ENCODE peak calls at places on chromosomes 3 and 15, in nine cellular contexts. Q is IMR-90, K is fibroblast of lung, Z is WTC11, F is AG09309, W is thyroid gland, T is ovary, M is mesothelial cell of epicardium, G is OCI-LY7. E is an unnamed sample.

GRCh38 chr15:54273928-54274327 is 295.7 kb downstream of the UNC13C start:
- DNase-seq in K (no peak), Z (peak), T (no peak), F (no peak), M (no peak), G (peak), W (no peak), Q (no peak), E (no peak)

GRCh38 chr3:127697531-127698240 is 24.9 kb downstream of the ABTB1 start:
- DNase-seq in T (peak), Q (peak), Z (peak), F (no peak), G (peak), M (no peak), K (peak), W (peak), E (peak)

GRCh38 chr3:61250784-61251173 is 473 bp downstream of the FHIT start:
- DNase-seq in K (peak), G (peak), F (no peak), M (no peak), Z (peak), Q (no peak), T (peak), W (peak), E (peak)

GRCh38 chr3:49533786-49534519 is 20.3 kb upstream of the BSN start:
- DNase-seq in Q (no peak), F (no peak), K (no peak), T (peak), Z (no peak), W (no peak), M (no peak), G (no peak), E (no peak)

GRCh38 chr3:142724682-142725351 is 983 bp downstream of the TRPC1 start:
- DNase-seq in Q (peak), K (no peak), F (no peak), M (peak), G (no peak), Z (peak), W (peak), T (peak), E (no peak)

GRCh38 chr3:181210275-181210674 is 220.7 kb upstream of the DNAJC19 start:
- DNase-seq in K (peak), Z (no peak), W (no peak), G (peak), F (no peak), T (no peak), Q (peak), M (no peak), E (no peak)

GRCh38 chr15:38072507-38073277 is 138.3 kb downstream of the TMCO5A start:
- DNase-seq in W (peak), Q (peak), M (peak), F (no peak), K (peak), G (peak), Z (peak), T (peak), E (peak)

GRCh38 chr3:153925826-153926514 is 195.2 kb upstream of the ARHGEF26 start:
- DNase-seq in Z (no peak), T (no peak), W (no peak), G (no peak), M (no peak), F (no peak), K (peak), Q (no peak), E (no peak)

GRCh38 chr15:78629716-78630065 is 8.9 kb upstream of the CHRNA3 start:
- DNase-seq in Z (no peak), M (no peak), Q (no peak), K (no peak), F (no peak), T (no peak), G (no peak), W (no peak), E (no peak)

GRCh38 chr15:78629031-78629715 is 8.4 kb upstream of the CHRNA3 start:
- DNase-seq in G (no peak), Q (no peak), F (no peak), K (no peak), T (no peak), M (no peak), Z (no peak), W (no peak), E (no peak)

GRCh38 chr15:78626611-78627010 is 5.8 kb upstream of the CHRNA3 start:
- DNase-seq in M (no peak), G (no peak), T (no peak), F (no peak), Z (no peak), Q (no peak), K (no peak), W (no peak), E (no peak)

GRCh38 chr15:78625621-78626280 is 5.0 kb upstream of the CHRNA3 start:
- DNase-seq in W (peak), Z (no peak), F (no peak), M (no peak), T (no peak), K (no peak), Q (no peak), G (peak), E (no peak)

DNA sequence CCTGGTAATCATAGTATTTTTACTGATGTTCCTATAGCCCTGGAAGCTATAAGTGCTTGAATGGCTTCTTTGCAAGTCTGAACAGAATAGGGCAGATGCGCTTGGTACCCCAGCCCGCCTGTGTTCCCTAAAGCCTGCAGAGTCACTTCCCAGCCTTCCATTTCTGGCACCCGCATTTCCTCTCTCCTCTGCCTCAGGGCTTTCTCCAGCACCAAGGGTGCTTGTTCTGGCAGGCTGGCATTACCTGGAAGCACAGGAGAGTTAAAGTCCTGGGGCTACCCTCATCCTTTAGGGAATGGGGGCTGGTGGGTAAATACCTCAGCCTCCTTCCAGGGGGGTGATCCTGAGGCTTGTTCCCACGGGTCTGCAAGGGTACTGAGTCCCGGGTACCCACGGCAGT is 7.4 kb upstream of the CHRNA3 start:
- DNase-seq in M (no peak), Z (no peak), K (no peak), Q (no peak), W (no peak), T (no peak), F (no peak), G (no peak), E (no peak)
- TF ChIP-seq CTCF in M (no peak), Z (no peak), K (no peak), Q (no peak), W (no peak), T (no peak), F (no peak), G (no peak), E (no peak)

GRCh38 chr15:66707310-66708160 is 5.5 kb downstream of the SMAD6 start:
- DNase-seq in W (peak), G (no peak), Z (peak), Q (peak), M (peak), T (peak), F (no peak), K (peak), E (no peak)

GRCh38 chr15:66705277-66705927 is 3.4 kb downstream of the SMAD6 start:
- DNase-seq in W (no peak), K (no peak), Q (no peak), T (no peak), M (no peak), G (no peak), Z (no peak), F (no peak), E (no peak)

GRCh38 chr15:66706840-66707239 is 4.8 kb downstream of the SMAD6 start:
- DNase-seq in G (no peak), W (no peak), T (no peak), Z (no peak), F (no peak), M (no peak), K (no peak), Q (no peak), E (no peak)

GRCh38 chr15:66704783-66705113 is 2.7 kb downstream of the SMAD6 start:
- DNase-seq in Z (no peak), T (no peak), F (no peak), W (peak), G (no peak), Q (no peak), K (no peak), M (no peak), E (no peak)

DNA sequence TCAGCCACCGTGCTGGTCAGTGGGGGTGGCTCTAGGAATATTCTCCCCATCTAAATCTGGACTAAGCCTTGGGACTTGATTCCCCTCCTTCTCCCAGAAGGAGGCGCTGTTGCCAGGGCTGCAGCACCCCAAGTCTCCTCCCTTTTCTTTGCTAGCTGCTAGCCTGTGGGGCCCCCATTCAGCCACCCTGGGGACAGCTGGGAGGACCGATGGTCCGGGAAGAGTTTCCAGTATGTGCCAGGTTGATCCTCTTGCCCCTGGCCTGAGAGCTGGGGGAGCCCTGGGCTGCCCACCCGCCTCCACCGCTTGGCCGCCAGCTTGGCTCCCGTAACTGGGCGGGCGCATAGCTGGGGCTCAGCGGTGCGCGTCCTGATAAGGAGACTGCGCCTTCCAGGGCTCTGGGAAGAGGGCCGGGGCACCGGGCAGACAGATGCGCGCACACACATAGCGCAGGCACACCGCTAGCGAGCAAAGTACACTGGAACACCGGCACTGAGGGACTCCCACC is 4.2 kb downstream of the SMAD6 start:
- DNase-seq in Q (peak), F (no peak), M (no peak), G (no peak), T (no peak), Z (peak), K (peak), W (peak), E (no peak)
- TF ChIP-seq CTCF in Q (peak), F (peak), M (peak), G (peak), T (peak), Z (peak), K (peak), W (peak), E (peak)

GRCh38 chr15:41603941-41604660 is 45.1 kb downstream of the TYRO3 start:
- DNase-seq in W (peak), F (peak), Q (peak), G (peak), K (peak), T (peak), Z (peak), M (peak), E (peak)
- TF ChIP-seq CTCF in W (peak), F (peak), Q (peak), G (peak), K (peak), T (peak), Z (peak), M (peak), E (peak)

GRCh38 chr15:80953953-80954778 is 35.5 kb downstream of the MESD start:
- DNase-seq in G (no peak), Z (no peak), M (no peak), W (no peak), K (no peak), T (no peak), F (no peak), Q (peak), E (no peak)
- TF ChIP-seq CTCF in G (no peak), Z (no peak), M (no peak), W (no peak), K (no peak), T (no peak), F (no peak), Q (no peak), E (no peak)

DNA sequence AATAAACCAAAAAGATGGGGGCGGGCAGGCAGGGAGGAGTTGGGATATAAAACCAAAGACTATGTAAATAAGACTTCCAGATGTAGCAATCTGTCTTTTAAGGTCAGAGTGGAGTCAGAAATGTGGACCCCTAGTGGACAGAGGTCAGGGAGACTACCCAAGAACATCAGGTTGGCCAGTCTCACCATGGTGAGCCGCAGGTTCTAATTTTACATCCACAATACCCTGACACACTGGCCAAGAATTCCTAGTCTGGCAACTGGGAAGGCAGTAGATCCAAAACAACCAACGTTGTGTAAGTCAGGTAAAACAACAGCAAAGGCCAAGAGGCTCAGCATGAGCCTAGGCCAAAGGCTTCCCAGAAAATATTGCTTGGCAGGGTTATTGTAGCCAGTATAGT is 203.4 kb downstream of the FOXP1 start:
- DNase-seq in Q (peak), M (no peak), G (no peak), K (no peak), T (no peak), F (no peak), Z (no peak), W (no peak), E (no peak)
- TF ChIP-seq CTCF in Q (no peak), M (no peak), G (peak), K (no peak), T (no peak), F (no peak), Z (no peak), W (no peak), E (peak)

DNA sequence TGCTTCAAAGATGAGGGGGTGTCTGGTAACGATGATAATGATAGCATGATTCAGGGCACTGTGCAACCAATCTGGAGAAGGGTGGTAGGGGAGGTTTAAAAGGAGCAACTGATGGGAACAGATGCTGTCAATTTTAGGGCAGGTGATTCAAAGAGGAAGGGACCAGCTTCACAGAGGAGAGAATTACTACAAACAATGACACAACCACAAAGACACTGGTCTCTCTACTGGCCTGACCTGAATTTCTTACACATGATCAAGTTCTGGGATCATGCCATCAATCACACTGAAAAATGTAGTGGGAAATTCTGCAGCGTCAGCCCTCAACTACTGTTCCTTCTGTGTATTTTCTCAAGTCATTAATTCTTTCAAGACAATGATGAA is 2.6 kb upstream of the CDV3 start:
- DNase-seq in Z (no peak), W (peak), K (no peak), G (no peak), T (no peak), Q (peak), F (no peak), M (no peak), E (no peak)
- TF ChIP-seq CTCF in Z (no peak), W (no peak), K (no peak), G (no peak), T (no peak), Q (no peak), F (no peak), M (no peak), E (no peak)

DNA sequence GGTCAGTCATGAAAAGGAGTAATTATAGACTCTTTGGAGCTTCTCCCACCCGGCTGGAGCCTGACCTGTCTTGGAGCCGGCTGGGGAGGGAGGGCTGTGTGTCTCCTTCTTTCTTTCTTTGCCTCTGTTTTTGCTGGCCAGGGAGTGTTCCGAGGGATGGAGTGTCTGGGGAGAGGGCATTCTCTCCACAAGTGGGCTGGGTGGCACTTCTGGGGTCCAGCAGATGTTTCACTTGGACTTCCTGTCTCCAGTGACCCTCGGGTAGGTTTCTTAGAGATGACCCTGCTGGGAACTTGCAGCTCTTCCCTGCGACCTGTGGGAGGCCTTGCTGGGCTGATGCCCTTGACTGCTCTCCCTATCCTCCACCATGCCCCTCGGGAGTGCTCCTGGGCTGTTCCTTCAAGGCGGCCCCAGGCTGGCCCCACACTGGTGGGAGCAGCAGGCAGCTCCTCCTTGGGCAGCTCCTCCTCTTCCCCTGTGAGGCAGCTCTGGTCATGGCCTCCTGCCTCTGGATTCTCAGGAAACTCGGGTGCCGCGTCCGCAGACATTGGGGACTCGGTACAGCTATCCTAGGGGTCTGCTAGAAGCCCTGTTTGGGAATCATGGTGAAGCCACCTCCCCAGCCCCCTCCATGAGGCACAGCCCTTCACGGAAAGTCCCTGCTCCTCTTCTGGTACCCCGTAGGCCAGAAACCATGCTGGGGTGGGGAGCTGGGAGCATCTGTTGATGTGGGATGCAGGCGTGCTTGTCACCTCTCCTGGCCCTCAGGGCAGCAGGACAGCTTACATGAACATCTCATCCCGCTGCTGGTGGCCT is 44.9 kb downstream of the APBA2 start:
- DNase-seq in F (no peak), Z (no peak), M (no peak), T (no peak), K (no peak), W (no peak), G (no peak), Q (no peak), E (no peak)
- TF ChIP-seq CTCF in F (no peak), Z (no peak), M (no peak), T (no peak), K (no peak), W (no peak), G (no peak), Q (no peak), E (no peak)

DNA sequence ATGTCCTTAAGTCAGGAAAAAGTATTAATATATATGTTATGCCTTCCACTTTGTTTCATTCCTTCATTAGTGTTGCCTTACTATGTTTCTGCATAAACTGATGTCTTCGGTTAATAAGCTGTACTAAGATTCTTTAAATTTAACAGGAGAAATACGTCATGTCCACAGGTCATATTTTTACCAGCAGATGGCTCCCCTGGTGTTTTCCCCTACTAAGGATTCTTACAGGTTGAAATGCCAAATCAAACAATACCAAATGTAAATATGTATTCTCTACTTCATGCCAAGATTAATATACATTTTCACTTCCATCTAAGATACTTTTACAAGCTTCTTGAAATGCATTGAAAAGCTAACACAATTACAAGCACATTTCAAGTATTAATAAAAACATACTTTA is 1602.1 kb downstream of the SI start:
- DNase-seq in Z (no peak), T (no peak), Q (no peak), W (no peak), G (no peak), K (no peak), F (no peak), M (no peak), E (no peak)
- TF ChIP-seq CTCF in Z (no peak), T (no peak), Q (no peak), W (no peak), G (peak), K (no peak), F (no peak), M (no peak), E (peak)

GRCh38 chr15:51289290-51289689 is 49.1 kb downstream of the CYP19A1 start:
- DNase-seq in W (no peak), M (no peak), Z (no peak), F (no peak), T (no peak), G (no peak), Q (no peak), K (no peak), E (no peak)
- TF ChIP-seq CTCF in W (no peak), M (no peak), Z (no peak), F (no peak), T (no peak), G (no peak), Q (no peak), K (no peak), E (no peak)

DNA sequence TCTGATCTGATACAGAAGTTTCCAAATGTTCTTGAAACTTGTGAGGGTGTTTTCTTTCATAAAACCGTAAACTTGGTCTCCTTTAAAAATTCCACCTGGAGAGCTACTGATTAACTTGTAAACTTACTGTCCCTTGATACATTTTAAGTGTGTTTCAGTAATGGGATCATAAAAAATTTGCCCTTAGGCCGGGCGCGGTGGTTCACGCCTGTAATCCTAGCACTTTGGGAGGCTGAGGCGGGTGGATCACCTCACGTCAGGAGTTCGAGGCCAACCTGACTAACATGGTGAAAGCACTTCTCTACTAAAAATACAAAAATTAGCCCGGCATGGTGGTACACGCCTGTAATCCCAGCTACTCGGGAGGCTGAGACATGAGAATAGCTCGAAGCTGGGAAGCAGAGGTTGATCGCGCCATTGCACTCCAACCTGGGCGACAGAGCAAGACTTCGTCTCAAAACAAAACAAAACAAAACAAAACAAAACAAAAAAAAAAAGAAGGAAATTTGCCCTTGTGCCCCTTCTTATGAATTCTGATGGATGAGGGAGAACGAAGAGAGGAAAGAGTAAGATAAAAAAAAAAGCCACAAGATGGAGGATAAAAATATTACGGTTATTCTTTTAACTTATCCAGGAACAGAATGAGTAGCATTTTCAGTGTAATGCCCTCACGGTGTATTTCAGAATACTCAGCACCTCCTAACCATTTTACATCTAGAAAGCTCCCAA is 32.1 kb upstream of the AP4E1 start:
- DNase-seq in Q (no peak), M (no peak), K (no peak), W (no peak), T (no peak), Z (no peak), G (no peak), F (no peak), E (no peak)
- TF ChIP-seq CTCF in Q (no peak), M (no peak), K (no peak), W (no peak), T (no peak), Z (no peak), G (no peak), F (no peak), E (no peak)

E was measured in neural crest cell.